ENCODE peak calls at places on chromosomes 12 and 14, in four cellular contexts. U, O, J and X are unnamed samples.

GRCh38 chr14:34750233-34750632 is 35.8 kb upstream of the CFL2 start:
- DNase-seq in U (no peak), O (no peak), J (no peak), X (no peak)

GRCh38 chr14:102949801-102950451 is 27.5 kb downstream of the AMN start:
- DNase-seq in U (peak; percentile 89), O (peak; percentile 78), J (no peak), X (no peak)

GRCh38 chr12:128418944-128419343 is 152.0 kb downstream of the TMEM132C start:
- DNase-seq in U (no peak), O (no peak), J (no peak), X (no peak)

GRCh38 chr12:108640802-108641445 is 7.2 kb upstream of the SELPLG start:
- DNase-seq in U (peak; percentile 51), O (peak; percentile 82), J (no peak), X (peak; percentile 65)

GRCh38 chr14:64363265-64363840 is 24.8 kb upstream of the MTHFD1 start:
- DNase-seq in U (no peak), O (no peak), J (no peak), X (no peak)

GRCh38 chr12:114399664-114400211 is 6.2 kb downstream of the TBX5 start:
- DNase-seq in U (no peak), O (peak; percentile 35), J (no peak), X (no peak)

GRCh38 chr12:126706300-126706699 is 1560.7 kb upstream of the TMEM132C start:
- DNase-seq in U (no peak), O (no peak), J (no peak), X (no peak)

GRCh38 chr14:86015511-86015910 is 485.6 kb downstream of the FLRT2 start:
- DNase-seq in U (no peak), O (no peak), J (no peak), X (no peak)

GRCh38 chr12:49678711-49679110 is 28.5 kb downstream of the FMNL3 start:
- DNase-seq in U (no peak), O (no peak), J (no peak), X (no peak)

GRCh38 chr14:78848234-78848820 is 678.2 kb downstream of the NRXN3 start:
- DNase-seq in U (peak; percentile 27), O (no peak), J (no peak), X (no peak)

GRCh38 chr14:76768201-76768656 is 7.0 kb downstream of the VASH1 start:
- DNase-seq in U (peak; percentile 40), O (no peak), J (peak; percentile 47), X (no peak)

GRCh38 chr12:4985820-4986219 is 57.9 kb upstream of the KCNA5 start:
- DNase-seq in U (no peak), O (no peak), J (peak; percentile 33), X (no peak)

GRCh38 chr12:47650469-47650868 is 55.4 kb downstream of the RPAP3 start:
- DNase-seq in U (no peak), O (no peak), J (no peak), X (no peak)

GRCh38 chr12:47652491-47653234 is 53.2 kb downstream of the RPAP3 start:
- DNase-seq in U (no peak), O (no peak), J (no peak), X (no peak)

GRCh38 chr12:47651368-47652254 is 54.2 kb downstream of the RPAP3 start:
- DNase-seq in U (peak; percentile 59), O (peak; percentile 84), J (peak; percentile 23), X (peak; percentile 33)

GRCh38 chr12:47648056-47648579 is 57.7 kb downstream of the RPAP3 start:
- DNase-seq in U (no peak), O (no peak), J (no peak), X (no peak)

DNA sequence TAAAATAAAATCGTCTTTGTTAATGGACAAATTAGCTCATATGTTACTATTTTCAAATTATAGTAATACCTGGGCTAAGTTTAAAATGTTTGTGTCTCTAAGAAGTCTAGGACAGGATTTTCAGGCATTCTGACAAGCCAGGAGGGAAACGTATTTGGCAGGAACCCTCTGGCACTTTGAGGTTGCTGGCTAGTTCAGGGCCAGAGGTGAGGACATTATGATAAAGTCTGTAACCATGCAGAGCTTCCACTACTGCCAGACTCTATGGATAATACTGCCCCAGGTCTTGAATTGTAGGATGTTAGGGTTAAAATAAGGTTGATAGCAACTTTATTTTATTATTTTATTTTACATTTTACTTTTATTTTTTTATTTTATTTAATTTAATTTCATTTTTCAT is 56.4 kb downstream of the RPAP3 start:
- DNase-seq in U (no peak), O (no peak), J (no peak), X (no peak)
- H3K4me1 ChIP-seq in U (peaks cover 28% of the 10 kb centered on the region), O (peaks cover 21% of the 10 kb centered on the region), J (peaks cover 13% of the 10 kb centered on the region), X (no peaks in the 10 kb centered on the region)

DNA sequence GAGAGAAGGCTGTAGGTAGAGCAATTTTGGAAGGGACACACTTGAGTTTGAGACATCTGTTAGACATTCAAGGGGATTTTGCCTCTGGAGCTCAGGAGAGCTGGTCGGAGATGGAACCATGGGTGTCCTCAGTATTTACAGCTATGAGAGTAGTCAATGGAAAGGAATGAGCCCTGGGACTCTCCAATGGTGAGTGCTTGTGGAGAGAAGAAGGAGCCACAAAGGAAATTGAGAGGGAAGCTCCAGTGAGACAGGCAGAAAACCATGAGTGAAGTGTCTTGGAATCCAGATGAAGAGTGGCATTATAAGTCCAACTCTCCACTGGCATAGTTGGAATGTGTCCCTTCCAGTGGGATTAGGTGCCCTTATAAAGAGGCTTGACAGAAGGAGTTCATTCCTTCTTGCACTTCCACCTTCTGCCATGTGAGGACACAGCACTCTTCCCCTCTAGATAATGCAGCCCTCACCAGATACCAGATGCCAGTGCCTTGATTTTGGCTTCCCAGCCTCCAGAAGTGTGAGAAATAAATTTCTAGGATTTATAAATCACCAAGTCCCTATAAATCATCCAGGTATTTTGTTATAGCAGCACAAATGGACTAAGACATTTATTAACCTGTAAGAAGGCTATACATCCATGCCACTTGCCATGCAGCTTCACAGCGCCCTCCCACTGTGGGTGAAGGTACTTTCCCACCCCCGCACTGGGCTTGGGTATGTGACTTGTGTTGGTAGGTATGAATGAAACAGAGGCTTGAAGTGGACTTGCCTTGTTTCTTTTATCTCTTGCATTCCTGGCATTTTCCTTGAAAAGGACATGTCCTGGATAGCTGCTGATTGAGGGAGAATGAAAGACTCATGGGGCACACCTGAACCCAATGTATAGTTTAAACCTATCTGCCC is 27.3 kb downstream of the LLPH start:
- DNase-seq in U (no peak), O (no peak), J (no peak), X (no peak)
- TF ChIP-seq CTCF in U (no peak), O (no peak), J (peak; percentile 23), X (no peak)

DNA sequence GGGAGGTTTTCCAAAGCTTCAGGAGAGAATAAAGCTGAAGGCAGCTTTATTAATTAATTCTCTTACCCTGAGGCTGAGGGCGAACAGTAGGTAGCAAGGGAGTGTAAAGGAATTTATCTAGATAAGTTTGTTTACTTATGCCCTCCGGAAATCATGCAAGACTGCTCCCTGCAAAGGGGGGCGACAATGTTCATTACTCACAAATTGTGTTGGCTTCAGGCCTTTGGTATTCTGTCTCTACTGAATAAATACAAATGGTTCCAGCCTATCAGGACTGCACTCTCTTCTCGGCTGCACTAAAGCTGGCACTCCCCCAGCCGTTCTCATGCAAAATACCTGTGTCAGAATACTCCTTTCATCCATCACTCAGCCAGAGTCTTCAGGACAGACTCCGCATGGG is 120.8 kb downstream of the PPHLN1 start:
- DNase-seq in U (no peak), O (no peak), J (no peak), X (no peak)
- H3K4me1 ChIP-seq in U (peaks cover 14% of the 10 kb centered on the region), O (no peaks in the 10 kb centered on the region), J (no peaks in the 10 kb centered on the region), X (no peaks in the 10 kb centered on the region)

GRCh38 chr12:117674313-117674712 is 294.5 kb downstream of the KSR2 start:
- DNase-seq in U (no peak), O (no peak), J (no peak), X (no peak)

GRCh38 chr12:117674763-117675162 is 294.0 kb downstream of the KSR2 start:
- DNase-seq in U (no peak), O (no peak), J (no peak), X (no peak)

GRCh38 chr12:117671734-117672133 is 297.1 kb downstream of the KSR2 start:
- DNase-seq in U (no peak), O (no peak), J (no peak), X (no peak)
- TF ChIP-seq CTCF in U (no peak), O (no peak), J (peak; percentile 59), X (no peak)

GRCh38 chr12:121647-122046 is 55.1 kb downstream of the IQSEC3 start:
- DNase-seq in U (no peak), O (no peak), J (no peak), X (no peak)

GRCh38 chr12:125075-125474 is 58.5 kb downstream of the IQSEC3 start:
- DNase-seq in U (no peak), O (no peak), J (no peak), X (no peak)

GRCh38 chr12:128079-128478 is 61.5 kb downstream of the IQSEC3 start:
- DNase-seq in U (no peak), O (no peak), J (no peak), X (no peak)

GRCh38 chr12:129001-129400 is 62.4 kb downstream of the IQSEC3 start:
- DNase-seq in U (no peak), O (no peak), J (no peak), X (no peak)

GRCh38 chr12:125561-125960 is 59.0 kb downstream of the IQSEC3 start:
- DNase-seq in U (no peak), O (no peak), J (no peak), X (no peak)
- H3K4me1 ChIP-seq in U (no peaks in the 10 kb centered on the region), O (no peaks in the 10 kb centered on the region), J (no peaks in the 10 kb centered on the region), X (no peaks in the 10 kb centered on the region)

GRCh38 chr12:94781835-94782234 is 131.5 kb upstream of the TMCC3 start:
- DNase-seq in U (no peak), O (no peak), J (no peak), X (no peak)

GRCh38 chr12:94788298-94788697 is 137.9 kb upstream of the TMCC3 start:
- DNase-seq in U (no peak), O (no peak), J (no peak), X (no peak)

GRCh38 chr12:94779520-94779919 is 129.2 kb upstream of the TMCC3 start:
- DNase-seq in U (no peak), O (no peak), J (no peak), X (no peak)

GRCh38 chr12:94783862-94784261 is 133.5 kb upstream of the TMCC3 start:
- DNase-seq in U (no peak), O (no peak), J (no peak), X (no peak)

DNA sequence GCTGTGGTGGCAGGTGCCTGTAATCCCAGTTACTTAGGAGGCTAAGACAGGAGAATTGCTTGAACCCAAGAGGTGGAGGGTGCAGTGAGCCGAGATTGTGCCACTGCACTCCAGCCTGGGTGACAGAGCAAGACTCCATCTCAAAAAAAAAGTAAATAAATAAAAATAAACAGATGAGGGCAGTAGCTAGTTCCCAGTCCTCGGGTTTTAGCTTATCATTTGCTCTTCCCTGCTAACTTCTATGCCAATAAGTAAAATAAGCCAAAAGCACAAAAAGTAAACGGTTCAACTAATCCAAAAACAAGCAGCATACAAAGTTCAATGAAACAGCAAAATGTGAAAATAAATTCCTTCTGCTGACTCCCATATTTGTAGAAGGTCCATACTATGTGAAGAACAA is 133.0 kb upstream of the TMCC3 start:
- DNase-seq in U (no peak), O (no peak), J (no peak), X (no peak)
- TF ChIP-seq CTCF in U (no peak), O (no peak), J (no peak), X (no peak)